ENCODE peak calls at places on chromosome 20, in four cellular contexts. G, I, Q and U are unnamed samples.

GRCh38 chr20:3924304-3925112 is 35.3 kb downstream of the PANK2 start:
- DNase-seq in G (no peak), I (no peak), Q (no peak), U (no peak)

GRCh38 chr20:41316602-41317535 is 662 bp downstream of the ZHX3 start:
- DNase-seq in G (peak; percentile 91), I (no peak), Q (no peak), U (peak; percentile 93)

GRCh38 chr20:52196845-52197244 is 5.3 kb upstream of the ZFP64 start:
- DNase-seq in G (no peak), I (no peak), Q (no peak), U (no peak)

GRCh38 chr20:61115627-61116026 is 136.4 kb upstream of the CDH4 start:
- DNase-seq in G (no peak), I (no peak), Q (no peak), U (no peak)

GRCh38 chr20:25195962-25196700 is 619 bp downstream of the ENTPD6 start:
- DNase-seq in G (peak; percentile 14), I (no peak), Q (no peak), U (peak; percentile 5)

GRCh38 chr20:50528804-50529351 is 18.7 kb downstream of the PTPN1 start:
- DNase-seq in G (no peak), I (no peak), Q (no peak), U (peak; percentile 39)

GRCh38 chr20:35839891-35840290 is 68.1 kb downstream of the PHF20 start:
- DNase-seq in G (no peak), I (no peak), Q (no peak), U (no peak)

GRCh38 chr20:58150772-58151171 is 77.7 kb downstream of the ANKRD60 start:
- DNase-seq in G (peak; percentile 14), I (no peak), Q (peak; percentile 33), U (no peak)

GRCh38 chr20:24795444-24795843 is 153.6 kb upstream of the CST7 start:
- DNase-seq in G (no peak), I (no peak), Q (no peak), U (peak; percentile 1)

GRCh38 chr20:48812600-48813445 is 15.0 kb downstream of the PREX1 start:
- DNase-seq in G (no peak), I (no peak), Q (no peak), U (no peak)

GRCh38 chr20:56781108-56781739 is 152.1 kb downstream of the TFAP2C start:
- DNase-seq in G (no peak), I (no peak), Q (no peak), U (no peak)

GRCh38 chr20:24761220-24762065 is 187.6 kb upstream of the CST7 start:
- DNase-seq in G (no peak), I (no peak), Q (no peak), U (no peak)

GRCh38 chr20:50216543-50217206 is 26.0 kb downstream of the CEBPB start:
- DNase-seq in G (no peak), I (no peak), Q (no peak), U (no peak)

GRCh38 chr20:62632575-62632974 is 9.7 kb upstream of the SLCO4A1 start:
- DNase-seq in G (no peak), I (no peak), Q (no peak), U (no peak)

GRCh38 chr20:52105045-52105572 is 86.5 kb downstream of the ZFP64 start:
- DNase-seq in G (no peak), I (no peak), Q (no peak), U (peak; percentile 26)

GRCh38 chr20:43799150-43799711 is 72.4 kb upstream of the GTSF1L start:
- DNase-seq in G (no peak), I (no peak), Q (no peak), U (peak; percentile 37)

DNA sequence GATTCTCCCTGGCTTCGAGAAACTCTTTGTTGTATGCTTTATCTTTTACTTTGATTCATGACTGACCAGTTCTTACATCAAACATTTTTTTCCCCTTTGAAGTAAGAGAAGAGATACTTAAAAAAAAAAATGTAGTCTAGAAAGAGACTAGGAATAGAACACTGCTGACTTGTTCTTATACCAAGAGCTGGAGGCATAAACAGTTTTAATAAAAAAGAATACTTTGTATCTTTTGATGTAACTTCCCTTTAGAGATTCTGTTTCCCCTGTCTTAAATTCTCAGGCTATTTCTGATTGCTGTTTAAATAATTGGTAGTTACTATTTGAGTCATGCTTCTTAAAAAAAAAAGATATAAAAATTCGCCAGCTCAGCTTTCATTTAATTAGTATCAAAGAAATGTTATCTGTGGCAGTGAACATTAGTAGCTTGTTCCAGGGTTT is 4.8 kb downstream of the ASXL1 start:
- DNase-seq in G (no peak), I (no peak), Q (no peak), U (peak; percentile 35)
- TF ChIP-seq CHD1 in G (no peak), I (no peak), Q (no peak), U (no peak)

DNA sequence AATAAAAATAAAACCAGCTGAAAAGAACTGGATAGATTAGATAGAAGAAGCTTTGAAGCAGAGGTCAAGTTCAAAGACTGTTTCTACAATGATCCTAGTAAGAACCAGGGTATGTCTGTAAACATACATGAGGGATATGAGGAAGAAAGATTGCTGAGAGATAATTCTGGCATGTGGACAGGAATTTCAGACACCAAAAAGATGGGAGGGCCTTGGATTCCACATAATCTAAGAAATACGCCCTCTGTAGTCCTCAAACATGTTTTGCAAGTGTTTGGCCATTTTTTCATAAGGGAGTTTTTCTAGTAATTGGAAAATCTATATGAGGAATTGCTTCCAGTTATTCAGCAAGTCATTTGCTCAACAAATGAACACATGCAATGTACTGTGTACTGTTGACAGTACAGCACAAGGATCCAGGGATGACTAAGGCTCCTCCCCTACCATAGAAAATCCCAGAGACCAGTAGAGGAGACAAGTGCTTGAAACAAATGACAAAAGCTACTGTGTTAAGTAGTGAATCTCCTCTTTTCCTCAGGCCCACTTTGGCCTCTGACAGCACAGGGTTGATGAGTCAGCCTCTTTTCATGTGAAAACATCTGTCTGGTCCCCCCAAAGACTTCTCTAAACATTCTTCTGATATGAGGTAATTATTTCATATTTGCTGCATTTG is 795.9 kb downstream of the MAFB start:
- DNase-seq in G (no peak), I (no peak), Q (no peak), U (peak; percentile 91)
- TF ChIP-seq CHD1 in G (no peak), I (no peak), Q (no peak), U (no peak)

GRCh38 chr20:21394120-21394519 is 3.2 kb downstream of the NKX2-4 start:
- DNase-seq in G (no peak), I (no peak), Q (no peak), U (no peak)

GRCh38 chr20:21395039-21395665 is 2.2 kb downstream of the NKX2-4 start:
- DNase-seq in G (no peak), I (no peak), Q (no peak), U (no peak)

GRCh38 chr20:21391495-21392298 is 5.6 kb downstream of the NKX2-4 start:
- DNase-seq in G (no peak), I (no peak), Q (no peak), U (no peak)

GRCh38 chr20:21390768-21391167 is 6.6 kb downstream of the NKX2-4 start:
- DNase-seq in G (no peak), I (no peak), Q (no peak), U (no peak)

GRCh38 chr20:21393142-21393541 is 4.2 kb downstream of the NKX2-4 start:
- DNase-seq in G (no peak), I (no peak), Q (no peak), U (no peak)
- TF ChIP-seq CHD1 in G (no peak), I (no peak), Q (no peak), U (no peak)

GRCh38 chr20:54345817-54346216 is 129.6 kb upstream of the DOK5 start:
- DNase-seq in G (no peak), I (no peak), Q (no peak), U (peak; percentile 5)

GRCh38 chr20:54345301-54345724 is 130.1 kb upstream of the DOK5 start:
- DNase-seq in G (no peak), I (peak; percentile 33), Q (no peak), U (peak; percentile 87)

GRCh38 chr20:54346269-54346668 is 129.1 kb upstream of the DOK5 start:
- DNase-seq in G (no peak), I (no peak), Q (no peak), U (no peak)

GRCh38 chr20:54350415-54350814 is 125.0 kb upstream of the DOK5 start:
- DNase-seq in G (no peak), I (no peak), Q (no peak), U (peak; percentile 7)

GRCh38 chr20:54347216-54347833 is 128.1 kb upstream of the DOK5 start:
- DNase-seq in G (no peak), I (no peak), Q (no peak), U (no peak)
- TF ChIP-seq CHD1 in G (no peak), I (no peak), Q (no peak), U (no peak)

GRCh38 chr20:18263723-18264122 is 24.6 kb upstream of the ZNF133 start:
- DNase-seq in G (no peak), I (no peak), Q (no peak), U (no peak)
- TF ChIP-seq CHD1 in G (no peak), I (no peak), Q (no peak), U (no peak)

DNA sequence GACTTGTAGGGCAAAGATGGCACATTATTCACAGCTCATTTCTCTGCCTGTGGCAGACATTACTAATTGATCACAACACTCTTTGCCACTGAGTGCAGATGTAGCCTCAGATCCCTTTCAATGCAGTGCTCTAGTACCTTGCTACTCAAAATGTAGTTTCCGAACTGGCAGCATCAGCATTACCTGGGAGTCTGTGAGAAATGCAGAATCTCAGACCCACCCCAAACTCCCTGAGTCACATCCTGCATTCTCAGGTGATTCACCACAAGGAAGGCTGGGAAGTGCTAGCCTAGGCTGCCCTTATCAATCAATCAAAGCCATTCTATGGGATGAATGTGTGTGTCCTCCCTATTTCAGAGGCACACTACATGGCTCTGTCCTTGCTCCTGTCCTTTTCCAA is 58.5 kb downstream of the PCNA start:
- DNase-seq in G (no peak), I (no peak), Q (peak; percentile 36), U (peak; percentile 48)
- TF ChIP-seq CHD1 in G (no peak), I (no peak), Q (no peak), U (no peak)

GRCh38 chr20:45303586-45304463 is 2.8 kb upstream of the RBPJL start:
- DNase-seq in G (no peak), I (no peak), Q (no peak), U (no peak)
- TF ChIP-seq CHD1 in G (no peak), I (no peak), Q (no peak), U (no peak)

DNA sequence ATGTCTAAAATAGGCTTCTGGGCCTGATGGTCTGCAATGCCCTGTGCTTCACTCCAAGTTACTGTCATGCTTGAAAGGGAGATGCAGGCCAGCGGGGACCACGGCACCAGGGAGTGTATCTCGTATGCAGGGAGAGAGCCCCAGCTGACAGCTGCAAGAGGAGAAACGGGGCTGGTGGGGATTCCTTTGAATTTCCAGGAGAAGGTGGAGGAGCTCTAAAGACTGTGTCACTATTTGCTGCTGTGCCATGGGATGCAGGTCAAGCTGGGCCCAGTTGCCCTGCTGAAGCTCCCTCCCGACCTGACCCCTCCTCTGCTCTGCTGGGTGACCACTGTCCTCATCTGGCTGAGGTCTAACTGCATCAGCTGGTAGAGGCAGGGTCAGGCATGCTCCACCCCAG is 989 bp downstream of the CST1 start:
- DNase-seq in G (no peak), I (no peak), Q (no peak), U (no peak)
- TF ChIP-seq CHD1 in G (no peak), I (no peak), Q (no peak), U (no peak)